ENCODE peak calls at places on chromosomes 2 and 18, in four cellular contexts. V, F, Q and S are unnamed samples.

GRCh38 chr2:100742884-100743283 is 77.1 kb upstream of the NPAS2 start:
- DNase-seq in V (no peak), F (peak), Q (no peak), S (peak)

GRCh38 chr2:230152334-230152733 is 67.5 kb downstream of the SP110 start:
- DNase-seq in V (no peak), F (no peak), Q (no peak), S (no peak)

GRCh38 chr2:145631561-145631960 is 1111.6 kb upstream of the ZEB2 start:
- DNase-seq in V (no peak), F (no peak), Q (no peak), S (no peak)

GRCh38 chr2:48479923-48480322 is 50.0 kb upstream of the STON1 start:
- DNase-seq in V (no peak), F (no peak), Q (no peak), S (no peak)

GRCh38 chr2:60553496-60553991 is at the start of gene BCL11A:
- DNase-seq in V (no peak), F (peak), Q (no peak), S (peak)

GRCh38 chr2:156429211-156429610 is 7.0 kb upstream of the GPD2 start:
- DNase-seq in V (no peak), F (no peak), Q (no peak), S (no peak)

GRCh38 chr18:79405781-79406575 is 10.2 kb downstream of the NFATC1 start:
- DNase-seq in V (no peak), F (no peak), Q (peak), S (no peak)

GRCh38 chr2:25215948-25216679 is 47.7 kb upstream of the POMC start:
- DNase-seq in V (no peak), F (no peak), Q (no peak), S (peak)

GRCh38 chr2:63741884-63742583 is 99.7 kb upstream of the UGP2 start:
- DNase-seq in V (no peak), F (no peak), Q (no peak), S (no peak)

GRCh38 chr2:38274286-38275276 is 102.5 kb downstream of the ATL2 start:
- DNase-seq in V (peak), F (peak), Q (peak), S (peak)

GRCh38 chr2:196224767-196225166 is 53.4 kb upstream of the STK17B start:
- DNase-seq in V (no peak), F (no peak), Q (no peak), S (no peak)

GRCh38 chr18:22846088-22846683 is 86.9 kb upstream of the RBBP8 start:
- DNase-seq in V (peak), F (peak), Q (no peak), S (peak)

GRCh38 chr2:44550571-44550970 is 188.8 kb downstream of the CAMKMT start:
- DNase-seq in V (no peak), F (no peak), Q (no peak), S (no peak)

GRCh38 chr2:178361588-178361987 is 89.4 kb downstream of the PRKRA start:
- DNase-seq in V (no peak), F (no peak), Q (no peak), S (no peak)

GRCh38 chr2:223093436-223093839 is 41.4 kb downstream of the KCNE4 start:
- DNase-seq in V (no peak), F (no peak), Q (no peak), S (no peak)

GRCh38 chr2:101516833-101517690 is 42.1 kb upstream of the RFX8 start:
- DNase-seq in V (no peak), F (peak), Q (no peak), S (peak)

GRCh38 chr18:66168834-66169233 is 418.0 kb downstream of the CDH7 start:
- DNase-seq in V (no peak), F (no peak), Q (no peak), S (no peak)

GRCh38 chr2:180033993-180034894 is 27.1 kb upstream of the CWC22 start:
- DNase-seq in V (no peak), F (no peak), Q (no peak), S (no peak)

GRCh38 chr2:206045251-206045650 is 40.7 kb downstream of the INO80D start:
- DNase-seq in V (no peak), F (no peak), Q (no peak), S (no peak)

GRCh38 chr2:111534816-111535803 is 348.9 kb downstream of the ANAPC1 start:
- DNase-seq in V (no peak), F (peak), Q (no peak), S (no peak)

GRCh38 chr2:235903803-235904637 is 264.2 kb downstream of the GBX2 start:
- DNase-seq in V (no peak), F (no peak), Q (no peak), S (no peak)

GRCh38 chr2:46001290-46001689 is 295.9 kb upstream of the EPAS1 start:
- DNase-seq in V (no peak), F (no peak), Q (no peak), S (no peak)

GRCh38 chr2:9596621-9597311 is 34.0 kb downstream of the YWHAQ start:
- DNase-seq in V (no peak), F (no peak), Q (no peak), S (no peak)

GRCh38 chr2:138922973-138923563 is 142.9 kb upstream of the NXPH2 start:
- DNase-seq in V (no peak), F (peak), Q (no peak), S (no peak)

GRCh38 chr2:206324869-206325268 is 50.4 kb downstream of the ZDBF2 start:
- DNase-seq in V (no peak), F (no peak), Q (no peak), S (no peak)

GRCh38 chr2:73133566-73134227 is 20.9 kb upstream of the RAB11FIP5 start:
- DNase-seq in V (no peak), F (no peak), Q (no peak), S (no peak)

GRCh38 chr2:149184994-149185393 is 145.4 kb upstream of the LYPD6 start:
- DNase-seq in V (no peak), F (no peak), Q (no peak), S (no peak)

GRCh38 chr2:42332575-42332974 is 28.4 kb downstream of the COX7A2L start:
- DNase-seq in V (no peak), F (no peak), Q (no peak), S (no peak)

GRCh38 chr2:46126571-46126970 is 170.6 kb upstream of the EPAS1 start:
- DNase-seq in V (no peak), F (no peak), Q (no peak), S (no peak)

GRCh38 chr2:133434962-133435668 is 133.1 kb downstream of the NCKAP5 start:
- DNase-seq in V (no peak), F (no peak), Q (no peak), S (peak)

GRCh38 chr2:217870528-217871011 is 132.2 kb downstream of the TNS1 start:
- DNase-seq in V (no peak), F (no peak), Q (no peak), S (no peak)
- TF ChIP-seq BHLHE40 in V (no peak), F (no peak), Q (no peak), S (no peak)

GRCh38 chr2:116696223-116696622 is 1118.3 kb upstream of the DDX18 start:
- DNase-seq in V (no peak), F (no peak), Q (no peak), S (peak)

GRCh38 chr2:116692988-116693387 is 1121.5 kb upstream of the DDX18 start:
- DNase-seq in V (no peak), F (no peak), Q (no peak), S (no peak)

DNA sequence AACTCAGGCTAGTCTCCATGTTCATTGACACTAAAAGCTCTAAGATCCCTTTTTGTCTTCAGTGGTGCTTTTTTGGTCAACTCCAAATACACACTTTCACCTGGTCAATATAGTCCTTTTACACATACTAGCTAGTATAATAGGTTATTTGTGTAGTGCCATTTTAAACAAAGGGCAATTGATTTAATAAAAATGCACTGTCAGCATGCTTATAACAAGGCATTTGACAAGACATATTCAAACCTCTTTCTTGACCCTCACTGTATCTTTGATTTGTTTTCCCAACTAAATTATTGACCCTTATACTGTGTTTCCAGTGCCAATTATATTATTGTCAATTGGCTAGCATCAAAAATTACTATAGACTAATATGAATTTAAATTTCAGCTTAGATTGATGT is 1117.6 kb upstream of the DDX18 start:
- DNase-seq in V (no peak), F (no peak), Q (no peak), S (no peak)
- TF ChIP-seq ESRRA in V (no peak), F (no peak), Q (no peak), S (no peak)

GRCh38 chr2:159872353-159872752 is 74.3 kb upstream of the CD302 start:
- DNase-seq in V (no peak), F (no peak), Q (no peak), S (no peak)

GRCh38 chr2:159879061-159879604 is 81.1 kb upstream of the CD302 start:
- DNase-seq in V (no peak), F (no peak), Q (peak), S (no peak)

GRCh38 chr2:159880729-159881128 is 82.7 kb upstream of the CD302 start:
- DNase-seq in V (no peak), F (no peak), Q (no peak), S (no peak)

GRCh38 chr2:159873136-159873728 is 75.2 kb upstream of the CD302 start:
- DNase-seq in V (peak), F (no peak), Q (no peak), S (no peak)

GRCh38 chr2:159875083-159875482 is 77.1 kb upstream of the CD302 start:
- DNase-seq in V (no peak), F (no peak), Q (no peak), S (no peak)
- TF ChIP-seq BHLHE40 in V (no peak), F (no peak), Q (no peak), S (no peak)

DNA sequence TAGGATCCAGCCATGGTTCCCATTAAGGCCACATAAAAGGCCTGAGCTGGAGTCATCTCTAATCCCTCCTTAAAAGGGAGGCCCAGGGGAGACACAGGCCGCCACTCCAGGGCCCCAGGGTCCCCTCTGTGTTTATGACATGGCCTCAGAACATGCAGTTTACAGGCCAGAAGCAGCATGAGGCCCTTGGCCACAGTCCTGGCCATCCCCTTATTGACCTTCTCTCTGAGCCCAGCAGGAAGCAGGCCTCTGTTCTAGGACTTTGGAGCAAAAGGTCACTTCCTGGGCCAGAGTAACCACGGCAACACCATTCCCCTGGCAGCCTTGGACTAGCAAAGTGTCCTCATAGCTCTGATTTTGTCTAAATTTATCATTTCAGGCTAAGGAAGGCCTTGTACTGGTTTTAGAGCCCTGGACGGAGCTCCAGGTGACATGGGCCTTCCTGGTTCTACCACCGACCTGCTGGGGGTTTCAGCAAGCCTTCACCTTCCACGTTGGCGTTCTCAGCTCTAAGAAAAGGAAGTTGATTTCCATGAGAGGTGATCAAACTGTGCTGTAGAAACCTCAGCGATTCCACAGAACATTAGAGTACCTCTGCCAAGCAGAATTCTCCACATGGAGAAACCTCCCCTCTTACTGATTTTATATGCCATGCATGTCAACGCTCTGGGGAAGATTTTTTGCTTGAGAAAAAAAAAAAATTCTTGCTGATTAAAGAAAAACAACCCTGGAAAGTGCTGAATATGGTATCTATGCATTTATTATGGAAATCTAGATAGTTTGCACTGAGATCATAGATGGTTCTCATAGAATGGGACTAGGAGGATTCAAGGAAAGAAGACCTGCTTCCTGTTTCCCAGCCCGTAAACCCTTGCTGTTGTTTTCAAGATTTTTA is 53.7 kb downstream of the HS1BP3 start:
- DNase-seq in V (no peak), F (peak), Q (no peak), S (no peak)
- TF ChIP-seq ESRRA in V (no peak), F (peak), Q (no peak), S (peak)

GRCh38 chr18:33749831-33750230 is 171.8 kb downstream of the ASXL3 start:
- DNase-seq in V (no peak), F (no peak), Q (no peak), S (no peak)
- TF ChIP-seq BHLHE40 in V (no peak), F (no peak), Q (no peak), S (no peak)

GRCh38 chr2:199057936-199058335 is 399.8 kb downstream of the SATB2 start:
- DNase-seq in V (no peak), F (no peak), Q (no peak), S (no peak)

GRCh38 chr2:199055336-199055735 is 402.4 kb downstream of the SATB2 start:
- DNase-seq in V (no peak), F (no peak), Q (no peak), S (no peak)
- TF ChIP-seq ESRRA in V (no peak), F (no peak), Q (no peak), S (no peak)

GRCh38 chr2:52335727-52336126 is 1303.8 kb upstream of the NRXN1 start:
- DNase-seq in V (no peak), F (no peak), Q (no peak), S (no peak)
- TF ChIP-seq BHLHE40 in V (no peak), F (no peak), Q (no peak), S (no peak)

GRCh38 chr2:28392297-28393114 is at the start of gene FOSL2:
- DNase-seq in V (peak), F (peak), Q (peak), S (peak)

GRCh38 chr2:28391564-28392296 is 928 bp upstream of the FOSL2 start:
- DNase-seq in V (peak), F (peak), Q (no peak), S (peak)

GRCh38 chr2:28390241-28390856 is 2.3 kb upstream of the FOSL2 start:
- DNase-seq in V (peak), F (peak), Q (no peak), S (peak)

GRCh38 chr2:28389399-28390240 is 3.0 kb upstream of the FOSL2 start:
- DNase-seq in V (peak), F (no peak), Q (no peak), S (no peak)

DNA sequence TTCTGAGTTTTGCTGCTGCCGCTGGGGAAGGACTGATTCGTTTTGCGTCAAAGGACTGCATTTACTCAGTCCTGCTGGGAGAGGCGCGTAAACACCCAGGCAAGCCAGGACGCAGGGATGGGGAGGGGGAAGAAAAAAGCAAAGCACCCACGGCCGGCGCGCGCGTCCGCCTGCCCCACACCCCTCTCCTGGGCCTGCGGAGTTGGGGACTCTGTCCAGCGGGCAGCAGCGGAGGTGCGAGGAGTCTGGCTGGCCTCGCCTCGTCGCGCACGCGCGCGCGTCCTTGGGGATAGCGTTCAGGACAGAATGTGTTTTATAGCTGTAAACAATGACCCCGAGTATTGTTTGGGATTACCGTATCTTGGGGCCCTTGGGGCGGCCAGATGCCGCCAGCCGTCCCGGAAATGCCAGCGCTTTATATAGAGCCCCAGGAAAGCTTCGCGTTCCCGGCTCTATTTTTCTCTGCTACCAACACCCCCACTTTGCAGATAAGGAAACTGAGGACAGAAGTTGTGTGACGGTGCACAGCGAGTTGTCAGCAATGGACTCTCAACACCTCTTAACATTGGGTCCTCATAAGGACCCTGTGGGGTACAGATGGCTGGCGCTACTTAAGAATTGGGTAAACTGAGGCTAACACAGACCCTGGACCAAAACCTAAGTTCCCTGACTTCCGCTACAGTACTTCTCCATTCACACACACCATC is 1.6 kb upstream of the FOSL2 start:
- DNase-seq in V (peak), F (no peak), Q (no peak), S (peak)
- TF ChIP-seq ESRRA in V (no peak), F (no peak), Q (no peak), S (no peak)

GRCh38 chr2:240810199-240810598 is 9.8 kb downstream of the KIF1A start:
- DNase-seq in V (no peak), F (peak), Q (no peak), S (peak)
- TF ChIP-seq BHLHE40 in V (no peak), F (no peak), Q (no peak), S (no peak)

GRCh38 chr2:121237980-121238665 is 46.9 kb downstream of the TFCP2L1 start:
- DNase-seq in V (no peak), F (no peak), Q (no peak), S (peak)
- TF ChIP-seq ESRRA in V (no peak), F (no peak), Q (no peak), S (no peak)